ENCODE peak calls at places on chromosomes 3 and 15, in five cellular contexts. U, N, J, O and T are unnamed samples.

GRCh38 chr15:63986751-63987341 is 59.4 kb downstream of the DAPK2 start:
- DNase-seq in U (no peak), N (no peak), J (no peak), O (peak), T (no peak)

GRCh38 chr3:24220859-24221657 is 273.6 kb downstream of the THRB start:
- DNase-seq in U (no peak), N (peak), J (peak), O (peak), T (peak)

GRCh38 chr15:40776537-40777141 is 6.9 kb downstream of the C15orf62 start:
- DNase-seq in U (peak), N (no peak), J (peak), O (peak), T (peak)

GRCh38 chr3:71580636-71581215 is 2.8 kb downstream of the FOXP1 start:
- DNase-seq in U (no peak), N (no peak), J (no peak), O (peak), T (peak)

GRCh38 chr3:151871639-151872468 is 1.6 kb upstream of the SUCNR1 start:
- DNase-seq in U (no peak), N (no peak), J (peak), O (peak), T (no peak)

GRCh38 chr15:84633311-84634227 is 20.5 kb downstream of the WDR73 start:
- DNase-seq in U (peak), N (peak), J (peak), O (peak), T (peak)

GRCh38 chr3:15982667-15983145 is 184.9 kb upstream of the ANKRD28 start:
- DNase-seq in U (no peak), N (no peak), J (peak), O (peak), T (peak)

GRCh38 chr15:64651573-64652260 is 123.7 kb downstream of the RBPMS2 start:
- DNase-seq in U (no peak), N (no peak), J (no peak), O (peak), T (no peak)

GRCh38 chr15:62445244-62445643 is 280.2 kb upstream of the C2CD4B start:
- DNase-seq in U (no peak), N (no peak), J (no peak), O (peak), T (no peak)

GRCh38 chr3:64216706-64217105 is 8.6 kb downstream of the PRICKLE2 start:
- DNase-seq in U (no peak), N (no peak), J (peak), O (peak), T (no peak)